ENCODE peak calls at places on chromosomes 5 and 9, in four cellular contexts. J is NB4; K is AG09309; O is CD4-positive, alpha-beta memory T cell. M is an unnamed sample.

GRCh38 chr9:336039-336438 is 121.4 kb downstream of the DOCK8 start:
- DNase-seq in J (no peak), K (no peak), O (no peak), M (no peak)

GRCh38 chr5:90944116-90944515 is 385.5 kb downstream of the ADGRV1 start:
- DNase-seq in J (no peak), K (no peak), O (no peak), M (no peak)

GRCh38 chr9:76216161-76216649 is 178.0 kb downstream of the RFK start:
- DNase-seq in J (peak), K (peak), O (no peak), M (no peak)

GRCh38 chr9:137163101-137163661 is 6.7 kb downstream of the LRRC26 start:
- DNase-seq in J (no peak), K (no peak), O (no peak), M (no peak)

GRCh38 chr9:124218438-124219289 is 39.1 kb upstream of the NEK6 start:
- DNase-seq in J (peak), K (no peak), O (no peak), M (no peak)

GRCh38 chr9:137321726-137322361 is 19.8 kb upstream of the NRARP start:
- DNase-seq in J (no peak), K (no peak), O (no peak), M (no peak)

GRCh38 chr9:37669232-37669631 is 18.5 kb downstream of the FRMPD1 start:
- DNase-seq in J (no peak), K (no peak), O (no peak), M (no peak)

GRCh38 chr5:90353254-90353653 is 56.3 kb downstream of the CETN3 start:
- DNase-seq in J (no peak), K (no peak), O (no peak), M (no peak)

GRCh38 chr9:2267171-2267740 is 252.1 kb downstream of the SMARCA2 start:
- DNase-seq in J (no peak), K (no peak), O (no peak), M (no peak)

GRCh38 chr5:115736690-115737005 is 79.8 kb downstream of the CDO1 start:
- DNase-seq in J (no peak), K (no peak), O (no peak), M (no peak)

GRCh38 chr5:133075572-133076536 is 24.0 kb downstream of the HSPA4 start:
- DNase-seq in J (no peak), K (peak), O (no peak), M (no peak)

GRCh38 chr5:138439537-138440225 is 824 bp downstream of the REEP2 start:
- DNase-seq in J (no peak), K (no peak), O (no peak), M (no peak)

GRCh38 chr9:122816163-122816867 is 12.1 kb downstream of the PDCL start:
- DNase-seq in J (no peak), K (no peak), O (peak), M (no peak)
- H3K4me3 ChIP-seq in J (no peak), K (no peak), O (peak), M (no peak)

GRCh38 chr5:40681351-40682311 is 1.9 kb downstream of the PTGER4 start:
- DNase-seq in J (peak), K (no peak), O (no peak), M (no peak)
- H3K4me3 ChIP-seq in J (peak), K (peak), O (peak), M (peak)

DNA sequence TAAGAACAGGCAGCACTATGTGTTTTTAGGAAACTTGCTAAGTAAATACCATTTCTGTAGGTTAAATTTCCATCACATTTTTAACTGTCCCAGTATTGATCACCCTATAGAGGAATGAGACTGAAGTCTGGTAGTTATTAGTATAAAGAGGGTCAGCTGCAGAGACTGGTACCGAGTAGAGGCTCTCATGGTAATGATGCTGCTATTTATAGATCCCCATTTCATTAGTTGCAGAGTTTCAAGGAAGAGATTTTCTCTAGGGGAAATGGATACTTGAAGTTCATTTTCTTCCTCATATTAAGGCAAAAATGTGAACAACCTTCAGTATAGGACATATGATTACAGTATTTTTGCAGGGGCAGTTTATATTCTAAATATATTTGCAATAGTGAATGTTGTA is 14.5 kb downstream of the PBX3 start:
- DNase-seq in J (no peak), K (no peak), O (no peak), M (no peak)
- H3K4me3 ChIP-seq in J (no peak), K (no peak), O (no peak), M (no peak)

GRCh38 chr5:124725040-124725434 is 21.4 kb downstream of the ZNF608 start:
- DNase-seq in J (peak), K (no peak), O (no peak), M (no peak)
- H3K4me3 ChIP-seq in J (no peak), K (no peak), O (no peak), M (no peak)

DNA sequence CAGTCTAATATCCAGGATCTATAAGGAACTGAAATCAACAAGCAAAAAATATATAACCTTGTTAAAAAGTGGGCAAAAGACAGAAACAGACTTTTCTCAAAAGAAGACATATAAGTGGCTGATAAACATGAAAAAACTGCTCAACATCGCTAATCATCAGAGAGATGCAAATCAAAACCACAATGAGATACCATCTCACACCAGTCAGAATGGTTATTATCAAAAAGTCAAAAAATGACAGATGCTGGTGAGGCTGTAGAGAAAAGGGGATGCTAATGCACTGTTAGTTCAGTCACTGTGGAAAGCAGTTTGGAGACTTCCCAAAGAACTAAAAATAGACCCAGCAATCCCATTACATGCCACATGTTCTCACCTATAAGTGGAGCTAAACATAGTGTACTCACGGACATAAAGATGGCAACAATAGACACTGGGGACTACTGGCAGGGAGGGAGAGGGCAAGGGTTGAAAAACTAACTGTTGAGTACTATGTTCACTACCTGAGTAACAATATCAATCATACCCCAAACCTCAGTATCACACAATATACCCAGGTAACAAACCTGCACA is 11.7 kb upstream of the TSSK1B start:
- DNase-seq in J (no peak), K (no peak), O (no peak), M (no peak)
- H3K4me3 ChIP-seq in J (no peak), K (no peak), O (no peak), M (no peak)

GRCh38 chr5:166369326-166369725 is 1922.1 kb upstream of the WWC1 start:
- DNase-seq in J (no peak), K (no peak), O (no peak), M (no peak)
- H3K4me3 ChIP-seq in J (no peak), K (no peak), O (no peak), M (no peak)

DNA sequence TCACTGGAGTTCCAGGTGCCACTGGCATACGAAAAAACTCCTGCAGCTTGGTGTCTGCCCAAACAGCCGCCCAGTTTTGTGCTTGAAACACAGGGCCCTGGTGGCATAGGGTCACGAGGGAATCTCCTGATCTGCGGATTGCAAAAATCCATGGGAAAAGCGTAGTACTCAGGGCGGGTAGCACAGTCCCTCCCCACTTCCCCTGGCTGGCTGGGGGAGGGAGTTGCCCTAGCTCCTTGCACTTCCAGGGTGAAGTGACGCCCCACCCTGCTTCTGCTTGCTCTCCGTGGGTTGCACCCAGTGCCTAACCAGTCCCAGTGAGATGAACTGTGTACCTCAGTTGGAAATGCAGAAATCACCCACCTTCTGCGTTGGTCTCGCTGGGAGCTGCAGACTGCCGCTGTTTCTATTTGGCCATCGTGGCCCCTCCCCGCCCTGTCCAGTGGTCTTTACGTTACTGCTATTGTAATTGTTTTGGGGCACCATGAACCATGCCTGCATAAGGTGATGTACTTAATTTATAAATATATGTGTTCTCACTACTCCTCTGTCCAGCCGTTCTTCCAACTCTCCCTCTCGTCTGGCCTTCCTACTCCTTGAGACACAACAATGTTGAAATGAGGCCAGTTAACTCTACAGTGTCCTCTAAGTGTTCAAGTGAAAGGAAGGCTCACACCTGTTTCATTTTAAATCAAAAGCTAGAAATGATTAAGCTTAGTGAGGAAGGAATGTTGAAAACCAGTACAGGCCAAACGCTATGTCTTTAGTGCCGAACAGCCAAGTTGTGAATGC is 65.9 kb downstream of the CCDC171 start:
- DNase-seq in J (no peak), K (no peak), O (no peak), M (no peak)
- H3K4me3 ChIP-seq in J (no peak), K (no peak), O (no peak), M (no peak)

DNA sequence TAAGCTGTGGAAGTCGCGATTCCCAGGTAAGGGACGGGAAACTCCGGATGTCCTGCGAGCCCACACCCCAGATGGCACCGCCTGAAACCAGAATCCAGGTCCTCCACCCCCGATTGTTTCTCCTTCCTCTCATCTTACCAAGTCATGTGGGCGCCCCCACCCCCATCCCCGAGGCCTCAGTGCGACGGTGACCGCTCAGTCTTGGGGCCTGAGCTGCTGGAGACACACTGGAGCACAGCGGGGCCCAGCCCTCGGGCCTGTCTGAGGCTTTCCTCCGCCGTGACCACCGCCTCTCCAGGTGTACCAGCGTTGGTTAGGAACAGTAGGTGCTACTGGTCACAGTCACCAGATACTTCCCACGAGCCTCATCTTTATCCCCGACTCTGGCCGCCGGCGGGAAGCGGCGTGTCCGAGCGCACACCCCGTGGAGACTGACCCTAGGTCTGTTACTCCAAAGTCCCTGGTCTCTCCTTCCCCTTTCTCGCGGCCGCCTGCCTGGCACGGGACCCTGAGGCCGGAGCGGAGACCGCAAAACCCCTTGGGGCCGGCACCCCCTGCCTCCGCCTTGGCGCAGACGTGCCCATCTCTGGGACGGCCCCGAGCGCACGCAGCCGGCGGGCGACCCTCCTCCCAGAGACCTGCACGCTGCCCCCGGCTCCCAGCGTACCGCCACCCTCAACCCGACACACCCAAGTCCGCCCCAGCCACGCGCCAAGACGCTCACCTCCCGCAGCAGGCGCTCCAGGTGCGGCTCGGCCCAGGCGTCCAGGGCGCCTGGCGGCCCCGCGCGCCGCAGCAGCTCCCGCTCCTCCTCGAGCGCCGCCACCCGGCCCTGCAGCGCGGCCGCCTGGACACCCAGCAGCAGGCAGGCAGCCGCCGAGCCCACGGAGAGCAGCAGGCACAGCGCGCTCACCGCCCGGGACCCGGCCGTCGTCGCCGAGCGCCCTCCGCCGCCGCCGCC is 733 bp downstream of the COL23A1 start:
- DNase-seq in J (peak), K (no peak), O (no peak), M (no peak)
- H3K4me3 ChIP-seq in J (peak), K (no peak), O (no peak), M (no peak)

GRCh38 chr9:126516561-126516935 is 97.2 kb upstream of the LMX1B start:
- DNase-seq in J (no peak), K (no peak), O (no peak), M (no peak)
- H3K4me3 ChIP-seq in J (no peak), K (no peak), O (no peak), M (no peak)

DNA sequence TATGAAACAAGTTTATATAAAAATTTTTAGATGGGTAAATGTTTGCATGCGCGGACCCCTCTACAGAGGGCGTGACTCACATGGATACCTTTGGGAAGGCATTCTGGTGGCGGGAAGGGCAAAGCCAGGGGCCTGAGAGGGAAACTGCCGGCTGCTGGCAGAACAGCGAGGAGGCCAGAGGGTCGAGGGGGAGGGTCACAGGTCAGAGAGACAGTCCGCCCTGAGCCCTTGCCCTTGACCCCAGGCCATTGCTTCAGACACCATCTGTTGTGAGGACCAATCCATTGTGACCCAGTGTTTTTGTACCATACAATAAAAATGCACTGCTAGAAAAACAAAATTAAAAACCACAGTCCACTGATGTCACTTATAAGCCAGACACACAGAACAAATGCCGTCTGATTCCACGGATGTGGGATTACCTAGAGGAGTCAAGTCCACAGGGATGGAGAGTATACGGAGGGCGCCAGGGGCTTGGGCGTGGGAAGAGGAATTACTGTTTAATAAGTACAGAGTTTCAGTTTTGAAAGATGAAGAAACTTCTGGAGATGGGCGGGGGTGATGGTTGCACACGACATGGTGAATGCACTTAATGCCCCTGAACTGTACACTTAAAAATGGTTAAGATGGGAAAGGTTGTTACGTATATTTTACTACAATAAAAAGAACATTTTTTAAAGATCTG is 11.9 kb downstream of the BTNL9 start:
- DNase-seq in J (no peak), K (no peak), O (no peak), M (no peak)
- H3K4me3 ChIP-seq in J (no peak), K (no peak), O (no peak), M (peak)